ENCODE peak calls at places on chromosomes 5 and 9, in eight cellular contexts. F is SK-N-SH, Y is OCI-LY7, D is neural progenitor cell, X is PC-3, E is HCT116, J is hepatocyte, A is MM.1S. Z is an unnamed sample. For H3K79me2, the result is how much of the 10 kb centered on the place peaks cover.

GRCh38 chr5:168329302-168329701 is 37.9 kb downstream of the WWC1 start:
- DNase-seq in D (no peak), Y (no peak), A (no peak), J (no peak), E (no peak), F (no peak), X (peak), Z (peak)

GRCh38 chr9:118529210-118529609 is 825.0 kb downstream of the TLR4 start:
- DNase-seq in X (no peak), J (no peak), F (no peak), A (no peak), E (no peak), D (no peak), Y (no peak), Z (no peak)

GRCh38 chr9:98104445-98104881 is 14.6 kb downstream of the TRIM14 start:
- DNase-seq in Y (peak), J (no peak), A (no peak), F (no peak), X (no peak), E (no peak), D (no peak), Z (no peak)

GRCh38 chr5:94698189-94698588 is 79.7 kb downstream of the SLF1 start:
- DNase-seq in D (no peak), A (no peak), J (no peak), X (no peak), E (no peak), Y (no peak), F (no peak), Z (peak)

GRCh38 chr9:131999692-132000551 is 79.7 kb downstream of the MED27 start:
- DNase-seq in Y (no peak), A (no peak), D (no peak), X (peak), F (no peak), J (no peak), E (no peak), Z (no peak)

GRCh38 chr5:33400675-33401074 is 40.1 kb upstream of the TARS1 start:
- DNase-seq in F (no peak), X (peak), Y (peak), E (no peak), J (no peak), A (no peak), D (no peak), Z (no peak)

GRCh38 chr5:178205010-178205748 is 846 bp downstream of the HNRNPAB start:
- DNase-seq in E (no peak), F (peak), X (peak), Y (peak), D (peak), J (peak), A (peak), Z (peak)

GRCh38 chr9:95108777-95109176 is 208.7 kb downstream of the FANCC start:
- DNase-seq in F (no peak), J (no peak), E (no peak), A (no peak), X (no peak), D (no peak), Y (no peak), Z (no peak)

GRCh38 chr5:61018102-61018501 is 73.1 kb downstream of the NDUFAF2 start:
- DNase-seq in D (no peak), F (no peak), X (no peak), E (no peak), J (no peak), Y (no peak), A (no peak), Z (no peak)

GRCh38 chr9:4933177-4933576 is 51.9 kb upstream of the JAK2 start:
- DNase-seq in E (no peak), F (no peak), D (no peak), J (no peak), A (no peak), Y (no peak), X (peak), Z (no peak)

GRCh38 chr9:79570449-79571308 is 1.1 kb upstream of the TLE4 start:
- DNase-seq in Y (peak), D (peak), E (no peak), J (peak), F (peak), A (peak), X (peak), Z (peak)

GRCh38 chr9:21970001-21970799 is 24.0 kb downstream of the CDKN2A start:
- DNase-seq in X (no peak), F (no peak), J (no peak), Y (no peak), A (no peak), D (peak), E (no peak), Z (peak)

GRCh38 chr5:13566903-13567339 is 377.6 kb downstream of the DNAH5 start:
- DNase-seq in D (no peak), E (no peak), F (no peak), Y (no peak), X (peak), A (no peak), J (peak), Z (peak)

GRCh38 chr5:139383275-139383992 is at the start of gene SLC23A1:
- DNase-seq in A (no peak), X (no peak), J (peak), D (no peak), E (no peak), F (peak), Y (peak), Z (no peak)

GRCh38 chr5:175814676-175815075 is 56.7 kb upstream of the CPLX2 start:
- DNase-seq in Y (no peak), E (peak), A (no peak), F (peak), X (peak), D (no peak), J (peak), Z (no peak)

GRCh38 chr5:179187681-179188575 is 127.8 kb downstream of the ZNF354C start:
- DNase-seq in E (no peak), F (no peak), Y (no peak), D (no peak), J (no peak), X (no peak), A (no peak), Z (peak)

GRCh38 chr5:169632946-169633345 is 4.1 kb upstream of the DOCK2 start:
- DNase-seq in D (no peak), J (no peak), E (no peak), F (no peak), X (peak), Y (no peak), A (no peak), Z (no peak)

GRCh38 chr5:103461223-103461622 is 101.4 kb downstream of the NUDT12 start:
- DNase-seq in D (no peak), E (peak), J (no peak), X (peak), F (no peak), A (no peak), Y (no peak), Z (no peak)

GRCh38 chr5:176530983-176531901 is 6.0 kb downstream of the RNF44 start:
- DNase-seq in X (no peak), A (no peak), D (no peak), J (no peak), F (peak), Y (peak), E (no peak), Z (no peak)

GRCh38 chr9:81211741-81212140 is 477.6 kb downstream of the TLE1 start:
- DNase-seq in F (no peak), E (no peak), A (no peak), X (no peak), J (no peak), D (no peak), Y (no peak), Z (no peak)

GRCh38 chr5:118377420-118377819 is 610.9 kb downstream of the DTWD2 start:
- DNase-seq in E (no peak), A (no peak), Y (no peak), J (no peak), X (no peak), D (no peak), F (no peak), Z (no peak)

GRCh38 chr9:104494808-104495207 is 9.3 kb upstream of the OR13F1 start:
- DNase-seq in A (no peak), J (no peak), D (peak), F (peak), E (no peak), X (peak), Y (peak), Z (peak)
- TF ChIP-seq CTCF in A (no peak), J (peak), D (peak), F (peak), E (peak), X (peak), Y (peak), Z (peak)

DNA sequence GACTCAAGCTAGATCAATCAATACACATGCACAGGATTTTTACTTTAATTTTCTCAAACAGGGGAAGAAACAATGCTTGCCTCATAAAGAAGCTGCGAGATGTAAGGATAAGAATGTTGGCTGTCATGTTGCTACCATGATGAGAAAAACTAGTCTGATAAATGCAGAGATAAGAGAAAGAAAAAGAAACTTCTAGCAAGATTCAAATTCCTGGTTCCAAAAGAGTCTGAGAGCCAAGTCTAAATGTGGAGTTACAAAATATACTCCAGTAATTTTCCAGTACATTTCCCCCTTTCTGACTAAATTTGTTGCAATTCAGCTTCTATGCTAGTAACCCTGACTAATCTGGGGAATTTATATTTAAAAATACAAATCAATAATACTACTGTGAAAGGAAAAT is 10.4 kb upstream of the ANXA1 start:
- DNase-seq in J (no peak), E (no peak), X (no peak), F (no peak), Y (no peak), D (no peak), A (no peak), Z (no peak)
- H3K79me2 ChIP-seq in J (under half), E (under half), X (under half), F (under half), Y (under half), D (under half), A (under half), Z (under half)

DNA sequence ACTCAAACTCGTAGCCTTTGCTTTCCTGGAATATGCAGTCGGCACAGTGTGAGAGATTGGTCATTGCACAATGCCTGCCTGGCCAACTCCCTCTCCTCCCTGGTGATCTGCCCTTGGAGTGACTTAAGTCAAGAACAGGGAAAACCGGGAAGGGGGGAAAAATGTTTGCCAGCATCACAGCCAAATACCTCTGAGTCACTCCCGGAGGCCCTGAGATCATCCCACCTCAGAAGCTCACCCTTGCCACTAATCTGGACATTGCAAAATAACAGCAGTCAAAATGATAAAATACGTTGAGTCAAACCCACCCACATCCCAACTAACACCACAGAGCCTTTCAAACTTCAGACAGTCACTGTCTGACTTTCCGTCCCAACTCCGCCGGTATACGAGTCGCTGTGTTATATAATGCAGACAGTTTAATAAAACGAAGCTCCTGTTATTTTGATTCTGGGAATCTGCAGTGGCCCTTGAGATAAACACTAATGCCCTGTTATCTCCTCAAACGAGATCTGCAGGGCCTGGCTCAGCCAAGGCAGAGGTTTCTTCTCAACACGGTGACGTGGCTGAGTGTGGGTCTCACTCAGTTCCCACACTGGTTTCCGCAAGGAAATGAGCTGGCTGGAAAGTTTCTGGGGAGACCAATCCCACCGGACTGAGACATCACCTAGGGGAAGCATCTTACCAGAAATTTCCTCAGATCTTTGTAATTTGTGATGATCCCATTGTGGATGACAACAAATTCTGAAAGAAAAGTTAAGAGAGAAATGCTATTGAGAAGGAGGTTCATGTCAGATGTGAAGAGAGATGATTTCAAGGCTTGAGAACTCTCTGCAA is 22.1 kb downstream of the GFPT2 start:
- DNase-seq in J (peak), A (no peak), Y (no peak), E (peak), D (no peak), X (peak), F (no peak), Z (no peak)
- TF ChIP-seq EZH2phosphoT487 in J (no peak), A (no peak), Y (no peak), E (no peak), D (no peak), X (no peak), F (no peak), Z (no peak)

GRCh38 chr5:1522601-1523479 is 920 bp downstream of the LPCAT1 start:
- DNase-seq in J (peak), E (no peak), F (peak), D (peak), Y (peak), X (no peak), A (peak), Z (no peak)
- TF ChIP-seq CTCF in J (no peak), E (no peak), F (no peak), D (no peak), Y (no peak), X (no peak), A (no peak), Z (no peak)

Z was measured in GM23338.